ENCODE peak calls at places on chromosome 6, in five cellular contexts. A is NCI-H1417, H is breast epithelium, J is NCI-H446, Y is GM12864. P is an unnamed sample.

GRCh38 chr6:144722214-144722737 is 437.1 kb downstream of the UTRN start:
- DNase-seq in J (no peak), H (no peak), A (no peak), Y (no peak), P (no peak)

GRCh38 chr6:3364391-3364790 is 92.5 kb downstream of the SLC22A23 start:
- DNase-seq in H (no peak), Y (no peak), A (no peak), J (no peak), P (no peak)

GRCh38 chr6:132816665-132817064 is 2.3 kb downstream of the RPS12 start:
- DNase-seq in H (no peak), Y (no peak), J (no peak), A (no peak), P (no peak)

GRCh38 chr6:140462495-140463311 is 1088.3 kb upstream of the CITED2 start:
- DNase-seq in H (no peak), A (no peak), Y (no peak), J (no peak), P (no peak)

GRCh38 chr6:5537967-5538366 is 276.7 kb downstream of the FARS2 start:
- DNase-seq in J (no peak), A (no peak), H (no peak), Y (no peak), P (no peak)

GRCh38 chr6:39339111-39339510 is 16.6 kb upstream of the KCNK16 start:
- DNase-seq in Y (no peak), A (no peak), J (no peak), H (no peak), P (no peak)

GRCh38 chr6:125611573-125612399 is 137.6 kb upstream of the HEY2 start:
- DNase-seq in Y (no peak), J (no peak), H (no peak), A (no peak), P (no peak)

GRCh38 chr6:2921520-2922115 is 18.5 kb upstream of the SERPINB9 start:
- DNase-seq in J (no peak), Y (no peak), A (no peak), H (no peak), P (no peak)

GRCh38 chr6:28491984-28492317 is 23.6 kb downstream of the GPX6 start:
- DNase-seq in A (no peak), H (no peak), J (no peak), Y (no peak), P (no peak)

GRCh38 chr6:113539202-113539601 is 317.9 kb upstream of the MARCKS start:
- DNase-seq in Y (no peak), J (no peak), H (no peak), A (no peak), P (no peak)

GRCh38 chr6:129345890-129346289 is 364.1 kb downstream of the ARHGAP18 start:
- DNase-seq in Y (no peak), A (no peak), J (no peak), H (no peak), P (no peak)

GRCh38 chr6:37033255-37033654 is 27.8 kb downstream of the FGD2 start:
- DNase-seq in J (no peak), A (no peak), Y (no peak), H (no peak), P (no peak)

GRCh38 chr6:103893082-103893481 is 966.6 kb downstream of the HACE1 start:
- DNase-seq in A (no peak), J (peak), Y (no peak), H (no peak), P (no peak)

GRCh38 chr6:99512033-99512432 is 3.2 kb downstream of the USP45 start:
- DNase-seq in H (no peak), J (no peak), Y (no peak), A (no peak), P (no peak)

GRCh38 chr6:145141609-145142008 is 593.7 kb downstream of the EPM2A start:
- DNase-seq in Y (no peak), J (no peak), H (no peak), A (no peak), P (no peak)

GRCh38 chr6:11774392-11774791 is 4.2 kb downstream of the ADTRP start:
- DNase-seq in A (no peak), J (no peak), Y (no peak), H (no peak), P (no peak)

GRCh38 chr6:36149436-36149835 is 19.1 kb downstream of the MAPK13 start:
- DNase-seq in Y (no peak), H (no peak), J (no peak), A (no peak), P (no peak)

GRCh38 chr6:23272536-23272935 is 703.2 kb downstream of the HDGFL1 start:
- DNase-seq in Y (no peak), A (no peak), H (no peak), J (no peak), P (no peak)

GRCh38 chr6:125273965-125274364 is 27.8 kb downstream of the HDDC2 start:
- DNase-seq in J (peak), A (no peak), H (no peak), Y (no peak), P (no peak)

GRCh38 chr6:42928748-42929087 is 562 bp upstream of the CNPY3 start:
- DNase-seq in Y (no peak), H (no peak), A (no peak), J (no peak), P (no peak)

GRCh38 chr6:10266061-10266460 is 148.8 kb downstream of the TFAP2A start:
- DNase-seq in J (no peak), A (no peak), Y (no peak), H (no peak), P (no peak)

GRCh38 chr6:117616971-117617765 is 14.9 kb upstream of the GOPC start:
- DNase-seq in Y (no peak), A (no peak), H (no peak), J (no peak), P (no peak)

GRCh38 chr6:151240036-151240685 is 394 bp downstream of the AKAP12 start:
- DNase-seq in Y (no peak), J (no peak), A (peak), H (no peak), P (no peak)

GRCh38 chr6:161618816-161619454 is 345.1 kb upstream of the AGPAT4 start:
- DNase-seq in H (no peak), A (no peak), Y (no peak), J (peak), P (no peak)

P was measured in DND-41.